ENCODE peak calls at places on chromosomes 6 and 20, in five cellular contexts. One of them, this sample, is unnamed. For H3K4me1, the result is how much of the 10 kb centered on the place peaks cover.

GRCh38 chr6:33197431-33198048 is 2.9 kb downstream of the RXRB start:
- DNase-seq in spleen: peak
- DNase-seq in GM23338: peak
- DNase-seq in esophagus muscularis mucosa: no peak
- DNase-seq in stomach: peak
- DNase-seq in this sample: no peak

GRCh38 chr20:22346716-22347115 is 237.7 kb downstream of the FOXA2 start:
- DNase-seq in spleen: no peak
- DNase-seq in GM23338: no peak
- DNase-seq in esophagus muscularis mucosa: peak
- DNase-seq in stomach: no peak
- DNase-seq in this sample: no peak

GRCh38 chr20:4925842-4926530 is 75.3 kb downstream of the SLC23A2 start:
- DNase-seq in spleen: no peak
- DNase-seq in GM23338: no peak
- DNase-seq in esophagus muscularis mucosa: no peak
- DNase-seq in stomach: peak
- DNase-seq in this sample: no peak

GRCh38 chr20:40639132-40639531 is 49.9 kb downstream of the MAFB start:
- DNase-seq in spleen: no peak
- DNase-seq in GM23338: no peak
- DNase-seq in esophagus muscularis mucosa: no peak
- DNase-seq in stomach: no peak
- DNase-seq in this sample: no peak

GRCh38 chr6:63964347-63964746 is 328.7 kb downstream of the PHF3 start:
- DNase-seq in spleen: no peak
- DNase-seq in GM23338: peak
- DNase-seq in esophagus muscularis mucosa: no peak
- DNase-seq in stomach: no peak
- DNase-seq in this sample: no peak

GRCh38 chr6:15905488-15906392 is 223.1 kb upstream of the MYLIP start:
- DNase-seq in spleen: no peak
- DNase-seq in GM23338: no peak
- DNase-seq in esophagus muscularis mucosa: no peak
- DNase-seq in stomach: no peak
- DNase-seq in this sample: no peak

GRCh38 chr6:165791876-165792437 is 128.9 kb upstream of the PDE10A start:
- DNase-seq in spleen: no peak
- DNase-seq in GM23338: no peak
- DNase-seq in esophagus muscularis mucosa: peak
- DNase-seq in stomach: no peak
- DNase-seq in this sample: no peak

GRCh38 chr20:53883098-53883762 is 187.2 kb downstream of the BCAS1 start:
- DNase-seq in spleen: no peak
- DNase-seq in GM23338: no peak
- DNase-seq in esophagus muscularis mucosa: no peak
- DNase-seq in stomach: no peak
- DNase-seq in this sample: no peak

GRCh38 chr6:142155091-142155490 is 8.0 kb downstream of the VTA1 start:
- DNase-seq in spleen: no peak
- DNase-seq in GM23338: no peak
- DNase-seq in esophagus muscularis mucosa: no peak
- DNase-seq in stomach: no peak
- DNase-seq in this sample: no peak

GRCh38 chr6:118249680-118250079 is 298.4 kb upstream of the PLN start:
- DNase-seq in spleen: no peak
- DNase-seq in GM23338: peak
- DNase-seq in esophagus muscularis mucosa: no peak
- DNase-seq in stomach: no peak
- DNase-seq in this sample: no peak

GRCh38 chr6:92779758-92780157 is 639.6 kb downstream of the EPHA7 start:
- DNase-seq in spleen: no peak
- DNase-seq in GM23338: no peak
- DNase-seq in esophagus muscularis mucosa: no peak
- DNase-seq in stomach: no peak
- DNase-seq in this sample: no peak

GRCh38 chr6:146775227-146775626 is 176.5 kb downstream of the ADGB start:
- DNase-seq in spleen: no peak
- DNase-seq in GM23338: peak
- DNase-seq in esophagus muscularis mucosa: no peak
- DNase-seq in stomach: no peak
- DNase-seq in this sample: no peak

GRCh38 chr6:141562801-141563763 is 569.6 kb upstream of the GJE1 start:
- DNase-seq in spleen: peak
- DNase-seq in GM23338: peak
- DNase-seq in esophagus muscularis mucosa: no peak
- DNase-seq in stomach: peak
- DNase-seq in this sample: peak

GRCh38 chr6:98921038-98921437 is 26.7 kb downstream of the FBXL4 start:
- DNase-seq in spleen: no peak
- DNase-seq in GM23338: no peak
- DNase-seq in esophagus muscularis mucosa: no peak
- DNase-seq in stomach: no peak
- DNase-seq in this sample: no peak

GRCh38 chr20:1301031-1301529 is 27.9 kb downstream of the SDCBP2 start:
- DNase-seq in spleen: peak
- DNase-seq in GM23338: peak
- DNase-seq in esophagus muscularis mucosa: no peak
- DNase-seq in stomach: no peak
- DNase-seq in this sample: no peak

GRCh38 chr6:170461556-170462365 is 91.3 kb downstream of the PSMB1 start:
- DNase-seq in spleen: peak
- DNase-seq in GM23338: no peak
- DNase-seq in esophagus muscularis mucosa: no peak
- DNase-seq in stomach: no peak
- DNase-seq in this sample: no peak

GRCh38 chr20:60803335-60804070 is 448.6 kb upstream of the CDH4 start:
- DNase-seq in spleen: no peak
- DNase-seq in GM23338: no peak
- DNase-seq in esophagus muscularis mucosa: no peak
- DNase-seq in stomach: no peak
- DNase-seq in this sample: no peak

GRCh38 chr6:52641388-52641787 is 29.5 kb upstream of the TMEM14A start:
- DNase-seq in spleen: no peak
- DNase-seq in GM23338: no peak
- DNase-seq in esophagus muscularis mucosa: no peak
- DNase-seq in stomach: no peak
- DNase-seq in this sample: no peak

GRCh38 chr20:32445539-32446273 is 87.6 kb downstream of the ASXL1 start:
- DNase-seq in spleen: no peak
- DNase-seq in GM23338: peak
- DNase-seq in esophagus muscularis mucosa: no peak
- DNase-seq in stomach: peak
- DNase-seq in this sample: peak

GRCh38 chr20:18767676-18768075 is 45.9 kb upstream of the SCP2D1 start:
- DNase-seq in spleen: no peak
- DNase-seq in GM23338: no peak
- DNase-seq in esophagus muscularis mucosa: peak
- DNase-seq in stomach: no peak
- DNase-seq in this sample: no peak

GRCh38 chr20:8153281-8153908 is 21.3 kb downstream of the PLCB1 start:
- DNase-seq in spleen: no peak
- DNase-seq in GM23338: no peak
- DNase-seq in esophagus muscularis mucosa: no peak
- DNase-seq in stomach: no peak
- DNase-seq in this sample: no peak

GRCh38 chr6:170091000-170091638 is 199.8 kb downstream of the DLL1 start:
- DNase-seq in spleen: peak
- DNase-seq in GM23338: no peak
- DNase-seq in esophagus muscularis mucosa: no peak
- DNase-seq in stomach: peak
- DNase-seq in this sample: peak

GRCh38 chr6:98759459-98759858 is 74.9 kb upstream of the POU3F2 start:
- DNase-seq in spleen: no peak
- DNase-seq in GM23338: no peak
- DNase-seq in esophagus muscularis mucosa: no peak
- DNase-seq in stomach: no peak
- DNase-seq in this sample: no peak

GRCh38 chr6:143745160-143746133 is 67.7 kb downstream of the PHACTR2 start:
- DNase-seq in spleen: no peak
- DNase-seq in GM23338: peak
- DNase-seq in esophagus muscularis mucosa: no peak
- DNase-seq in stomach: peak
- DNase-seq in this sample: no peak

GRCh38 chr20:38626921-38627659 is 25.5 kb downstream of the ARHGAP40 start:
- DNase-seq in spleen: no peak
- DNase-seq in GM23338: no peak
- DNase-seq in esophagus muscularis mucosa: no peak
- DNase-seq in stomach: no peak
- DNase-seq in this sample: no peak

GRCh38 chr6:125114248-125114858 is 39.2 kb upstream of the TPD52L1 start:
- DNase-seq in spleen: no peak
- DNase-seq in GM23338: peak
- DNase-seq in esophagus muscularis mucosa: no peak
- DNase-seq in stomach: peak
- DNase-seq in this sample: no peak

GRCh38 chr6:22392711-22393110 is 95.9 kb upstream of the PRL start:
- DNase-seq in spleen: no peak
- DNase-seq in GM23338: no peak
- DNase-seq in esophagus muscularis mucosa: no peak
- DNase-seq in stomach: no peak
- DNase-seq in this sample: no peak

GRCh38 chr6:116730513-116730912 is 35.0 kb downstream of the FAM162B start:
- DNase-seq in spleen: no peak
- DNase-seq in GM23338: no peak
- DNase-seq in esophagus muscularis mucosa: no peak
- DNase-seq in stomach: no peak
- DNase-seq in this sample: no peak

GRCh38 chr6:75347797-75348610 is 63.4 kb upstream of the TMEM30A start:
- DNase-seq in spleen: no peak
- DNase-seq in GM23338: no peak
- DNase-seq in esophagus muscularis mucosa: no peak
- DNase-seq in stomach: no peak
- DNase-seq in this sample: no peak

DNA sequence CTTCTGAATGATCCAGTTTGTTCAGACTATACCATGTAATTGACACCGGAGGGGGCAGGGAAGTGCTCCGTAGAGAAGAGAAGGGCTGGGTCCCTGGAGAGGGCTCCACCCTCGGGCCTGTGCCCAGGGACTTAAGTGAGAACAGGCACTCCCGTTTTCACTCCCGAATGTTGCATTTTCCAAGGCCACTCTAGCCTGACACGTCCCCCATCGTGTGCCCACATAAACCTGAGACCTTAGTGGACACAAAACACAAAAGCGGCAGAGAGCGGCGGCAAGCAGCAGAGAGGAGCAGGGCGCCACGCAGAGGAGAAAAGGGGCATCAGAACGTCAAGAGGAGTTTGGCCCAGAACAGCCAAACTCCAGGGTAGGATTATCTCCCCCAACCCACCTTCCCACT is 1405.1 kb downstream of the GRIK2 start:
- DNase-seq in spleen: no peak
- DNase-seq in GM23338: peak
- DNase-seq in esophagus muscularis mucosa: no peak
- DNase-seq in stomach: no peak
- DNase-seq in this sample: no peak
- TF ChIP-seq CTCF in spleen: no peak
- TF ChIP-seq CTCF in GM23338: peak
- TF ChIP-seq CTCF in esophagus muscularis mucosa: no peak
- TF ChIP-seq CTCF in stomach: no peak
- TF ChIP-seq CTCF in this sample: no peak

GRCh38 chr20:35704514-35705261 is 5.5 kb downstream of the ROMO1 start:
- DNase-seq in spleen: no peak
- DNase-seq in GM23338: no peak
- DNase-seq in esophagus muscularis mucosa: no peak
- DNase-seq in stomach: no peak
- DNase-seq in this sample: no peak
- TF ChIP-seq POLR2AphosphoS5 in spleen: no peak
- TF ChIP-seq POLR2AphosphoS5 in GM23338: no peak
- TF ChIP-seq POLR2AphosphoS5 in esophagus muscularis mucosa: no peak
- TF ChIP-seq POLR2AphosphoS5 in stomach: no peak
- TF ChIP-seq POLR2AphosphoS5 in this sample: no peak

GRCh38 chr20:50335866-50336265 is 145.2 kb downstream of the CEBPB start:
- DNase-seq in spleen: no peak
- DNase-seq in GM23338: no peak
- DNase-seq in esophagus muscularis mucosa: no peak
- DNase-seq in stomach: no peak
- DNase-seq in this sample: no peak
- H3K4me1 ChIP-seq in spleen: half or more
- H3K4me1 ChIP-seq in GM23338: under half
- H3K4me1 ChIP-seq in esophagus muscularis mucosa: under half
- H3K4me1 ChIP-seq in stomach: under half
- H3K4me1 ChIP-seq in this sample: half or more

GRCh38 chr6:84553527-84553926 is 210.9 kb downstream of the TBX18 start:
- DNase-seq in spleen: no peak
- DNase-seq in GM23338: no peak
- DNase-seq in esophagus muscularis mucosa: no peak
- DNase-seq in stomach: no peak
- DNase-seq in this sample: no peak

GRCh38 chr6:84547341-84547794 is 217.0 kb downstream of the TBX18 start:
- DNase-seq in spleen: no peak
- DNase-seq in GM23338: no peak
- DNase-seq in esophagus muscularis mucosa: no peak
- DNase-seq in stomach: no peak
- DNase-seq in this sample: no peak

GRCh38 chr6:84546427-84546914 is 217.9 kb downstream of the TBX18 start:
- DNase-seq in spleen: no peak
- DNase-seq in GM23338: no peak
- DNase-seq in esophagus muscularis mucosa: no peak
- DNase-seq in stomach: no peak
- DNase-seq in this sample: no peak

GRCh38 chr6:84551797-84552196 is 212.6 kb downstream of the TBX18 start:
- DNase-seq in spleen: no peak
- DNase-seq in GM23338: peak
- DNase-seq in esophagus muscularis mucosa: no peak
- DNase-seq in stomach: no peak
- DNase-seq in this sample: no peak

GRCh38 chr6:84549912-84550311 is 214.5 kb downstream of the TBX18 start:
- DNase-seq in spleen: no peak
- DNase-seq in GM23338: peak
- DNase-seq in esophagus muscularis mucosa: no peak
- DNase-seq in stomach: no peak
- DNase-seq in this sample: no peak
- TF ChIP-seq CTCF in spleen: no peak
- TF ChIP-seq CTCF in GM23338: peak
- TF ChIP-seq CTCF in esophagus muscularis mucosa: no peak
- TF ChIP-seq CTCF in stomach: no peak
- TF ChIP-seq CTCF in this sample: no peak

DNA sequence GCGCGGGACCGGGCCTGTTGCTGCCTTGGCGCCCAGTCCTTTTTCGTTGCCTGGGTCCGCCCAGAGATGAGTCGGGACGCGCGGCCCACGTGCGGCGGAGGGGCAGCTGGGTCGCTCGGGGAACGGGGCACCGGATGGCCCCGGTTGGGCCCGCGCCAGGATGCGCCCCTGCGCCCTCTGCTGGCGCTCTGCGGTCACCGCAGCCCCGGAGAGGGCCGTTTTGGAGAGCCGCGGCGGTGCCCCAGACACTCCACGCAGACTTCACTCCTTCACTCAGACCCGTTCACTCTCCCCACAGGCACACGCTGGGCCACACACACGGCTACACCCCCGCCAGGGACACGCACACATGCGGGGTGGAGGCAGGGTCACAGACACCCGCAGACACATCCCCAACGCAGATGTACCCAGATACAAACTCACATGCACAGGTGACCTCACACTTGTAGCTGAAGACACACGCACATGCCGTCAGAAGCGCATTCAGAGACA is 38.8 kb downstream of the SRC start:
- DNase-seq in spleen: peak
- DNase-seq in GM23338: peak
- DNase-seq in esophagus muscularis mucosa: no peak
- DNase-seq in stomach: peak
- DNase-seq in this sample: no peak
- TF ChIP-seq POLR2AphosphoS5 in spleen: peak
- TF ChIP-seq POLR2AphosphoS5 in GM23338: no peak
- TF ChIP-seq POLR2AphosphoS5 in esophagus muscularis mucosa: peak
- TF ChIP-seq POLR2AphosphoS5 in stomach: peak
- TF ChIP-seq POLR2AphosphoS5 in this sample: peak

GRCh38 chr6:157761331-157761921 is 61.6 kb upstream of the SNX9 start:
- DNase-seq in spleen: no peak
- DNase-seq in GM23338: no peak
- DNase-seq in esophagus muscularis mucosa: peak
- DNase-seq in stomach: no peak
- DNase-seq in this sample: no peak
- H3K4me1 ChIP-seq in spleen: half or more
- H3K4me1 ChIP-seq in GM23338: under half
- H3K4me1 ChIP-seq in esophagus muscularis mucosa: under half
- H3K4me1 ChIP-seq in stomach: under half
- H3K4me1 ChIP-seq in this sample: half or more